ENCODE peak calls at places on chromosomes 12 and 14, in four cellular contexts. Y is HepG2, U is SK-N-SH, J is K562. P is an unnamed sample.

GRCh38 chr12:26754148-26754547 is 78.8 kb downstream of the ITPR2 start:
- DNase-seq in U (no peak), Y (no peak), J (no peak), P (no peak)

GRCh38 chr12:105775351-105775750 is 363.4 kb downstream of the NUAK1 start:
- DNase-seq in Y (no peak), U (no peak), J (no peak), P (no peak)

GRCh38 chr12:4121506-4122020 is 152.0 kb upstream of the CCND2 start:
- DNase-seq in J (no peak), U (no peak), Y (no peak), P (no peak)

GRCh38 chr12:52284562-52285171 is 6.7 kb downstream of the KRT81 start:
- DNase-seq in U (no peak), J (no peak), Y (no peak), P (peak)

GRCh38 chr12:6613776-6614512 is 6.8 kb upstream of the CHD4 start:
- DNase-seq in J (peak), U (peak), Y (peak), P (peak)

GRCh38 chr12:62832027-62832426 is 102.9 kb downstream of the PPM1H start:
- DNase-seq in U (no peak), Y (no peak), J (no peak), P (no peak)

GRCh38 chr12:75585309-75585708 is 73.9 kb upstream of the KRR1 start:
- DNase-seq in Y (no peak), J (no peak), U (no peak), P (no peak)

GRCh38 chr12:128365032-128365431 is 98.1 kb downstream of the TMEM132C start:
- DNase-seq in J (no peak), Y (no peak), U (no peak), P (no peak)

GRCh38 chr14:105526781-105527380 is 498 bp downstream of the TMEM121 start:
- DNase-seq in J (no peak), Y (no peak), U (peak), P (peak)

GRCh38 chr12:1872448-1872847 is 46.0 kb downstream of the CACNA2D4 start:
- DNase-seq in Y (no peak), J (no peak), U (no peak), P (no peak)

GRCh38 chr14:95504135-95505029 is 12.1 kb downstream of the SYNE3 start:
- DNase-seq in Y (no peak), J (no peak), U (no peak), P (no peak)

GRCh38 chr14:91396959-91397815 is 20.4 kb downstream of the CCDC88C start:
- DNase-seq in Y (no peak), J (no peak), U (no peak), P (no peak)

GRCh38 chr14:52356025-52356424 is 41.9 kb downstream of the PTGER2 start:
- DNase-seq in Y (no peak), J (no peak), U (no peak), P (no peak)

GRCh38 chr12:52044284-52044983 is 6.8 kb upstream of the NR4A1 start:
- DNase-seq in Y (no peak), J (no peak), U (no peak), P (peak)

GRCh38 chr12:47328831-47329545 is 249.2 kb upstream of the AMIGO2 start:
- DNase-seq in U (no peak), Y (no peak), J (no peak), P (no peak)

GRCh38 chr12:76670776-76671175 is 93.1 kb upstream of the ZDHHC17 start:
- DNase-seq in U (no peak), J (no peak), Y (no peak), P (no peak)

GRCh38 chr14:96184737-96185136 is 19.9 kb upstream of the BDKRB2 start:
- DNase-seq in Y (no peak), U (no peak), J (no peak), P (no peak)

GRCh38 chr12:67807808-67808207 is 159.3 kb downstream of the DYRK2 start:
- DNase-seq in U (no peak), Y (no peak), J (no peak), P (no peak)

GRCh38 chr14:43649508-43649907 is 857.6 kb downstream of the FSCB start:
- DNase-seq in J (no peak), U (no peak), Y (no peak), P (no peak)

GRCh38 chr12:46438256-46438655 is 65.7 kb upstream of the SLC38A2 start:
- DNase-seq in J (no peak), U (no peak), Y (no peak), P (no peak)

GRCh38 chr14:79971330-79971729 is 240.0 kb downstream of the DIO2 start:
- DNase-seq in Y (no peak), U (no peak), J (no peak), P (no peak)

GRCh38 chr14:99519931-99520421 is 38.8 kb downstream of the CCNK start:
- DNase-seq in Y (no peak), J (no peak), U (peak), P (peak)

GRCh38 chr12:130236421-130236820 is 74.2 kb downstream of the FZD10 start:
- DNase-seq in Y (no peak), J (no peak), U (no peak), P (no peak)

GRCh38 chr12:65608319-65608916 is 215.9 kb upstream of the HMGA2 start:
- DNase-seq in Y (no peak), J (no peak), U (no peak), P (no peak)

GRCh38 chr12:57483466-57483865 is 3.8 kb upstream of the ARHGAP9 start:
- DNase-seq in U (no peak), J (no peak), Y (no peak), P (no peak)

GRCh38 chr14:74628418-74628817 is 16.4 kb upstream of the LTBP2 start:
- DNase-seq in U (no peak), J (no peak), Y (peak), P (no peak)

GRCh38 chr12:131048611-131048990 is 94.9 kb downstream of the ADGRD1 start:
- DNase-seq in J (no peak), Y (no peak), U (no peak), P (peak)

GRCh38 chr12:88650715-88651114 is 70.4 kb upstream of the KITLG start:
- DNase-seq in Y (no peak), J (no peak), U (no peak), P (no peak)

GRCh38 chr14:71686677-71687076 is 245.6 kb upstream of the RGS6 start:
- DNase-seq in Y (no peak), J (no peak), U (no peak), P (no peak)

GRCh38 chr12:98852181-98852580 is 207.1 kb downstream of the APAF1 start:
- DNase-seq in J (no peak), U (no peak), Y (no peak), P (no peak)

GRCh38 chr14:99038401-99038800 is 233.6 kb downstream of the BCL11B start:
- DNase-seq in J (no peak), U (no peak), Y (no peak), P (no peak)

GRCh38 chr12:47887529-47887928 is 17.3 kb downstream of the VDR start:
- DNase-seq in J (no peak), U (no peak), Y (no peak), P (no peak)

GRCh38 chr12:48296586-48297396 is 53.9 kb downstream of the ZNF641 start:
- DNase-seq in Y (no peak), U (peak), J (peak), P (peak)

GRCh38 chr14:68785817-68786490 is 6.9 kb downstream of the ZFP36L1 start:
- DNase-seq in Y (no peak), U (no peak), J (no peak), P (peak)

GRCh38 chr12:7555752-7556151 is 52.2 kb upstream of the CD163 start:
- DNase-seq in J (no peak), U (no peak), Y (no peak), P (no peak)

DNA sequence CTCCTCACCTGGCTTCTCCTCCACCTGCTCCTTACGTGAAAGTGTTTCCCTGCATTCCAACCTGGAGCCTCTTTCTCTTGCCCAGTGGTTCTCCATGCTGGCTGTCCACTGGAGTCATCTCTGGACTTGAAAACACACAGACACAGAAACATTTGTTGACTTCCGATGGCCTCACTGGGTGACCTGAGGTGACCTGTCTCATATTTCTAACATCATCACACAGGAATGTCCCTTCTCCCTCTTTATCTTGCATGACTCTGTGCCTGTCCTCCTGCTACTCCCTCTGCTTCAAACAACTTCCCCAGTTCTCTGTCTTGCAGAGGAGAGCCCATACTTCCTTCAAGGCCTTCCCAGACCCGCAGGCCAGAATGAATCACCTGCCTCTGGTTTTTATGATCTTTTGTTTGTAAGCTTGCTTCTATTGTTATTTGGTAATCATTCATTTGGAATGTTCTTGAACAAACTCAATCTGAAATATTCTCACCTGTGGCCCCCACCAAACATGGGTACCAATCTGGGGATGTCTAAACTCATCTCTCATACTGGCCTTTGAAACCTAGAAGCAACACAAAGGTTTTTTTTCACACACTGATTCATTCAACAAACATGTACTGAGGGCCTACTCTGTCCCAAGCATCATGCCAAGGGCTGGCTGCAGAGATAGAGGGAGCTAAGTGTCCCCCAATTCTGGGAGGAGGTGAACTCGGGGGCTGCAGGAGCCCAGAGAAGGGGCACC is 9.7 kb upstream of the RIN3 start:
- DNase-seq in Y (peak), J (no peak), U (no peak), P (peak)
- TF ChIP-seq EP300 in Y (peak), J (no peak), U (peak), P (no peak)

GRCh38 chr14:90396342-90397339 is at the start of gene CALM1:
- DNase-seq in J (peak), U (peak), Y (peak), P (peak)
- TF ChIP-seq CTCF in J (no peak), U (no peak), Y (peak), P (no peak)

DNA sequence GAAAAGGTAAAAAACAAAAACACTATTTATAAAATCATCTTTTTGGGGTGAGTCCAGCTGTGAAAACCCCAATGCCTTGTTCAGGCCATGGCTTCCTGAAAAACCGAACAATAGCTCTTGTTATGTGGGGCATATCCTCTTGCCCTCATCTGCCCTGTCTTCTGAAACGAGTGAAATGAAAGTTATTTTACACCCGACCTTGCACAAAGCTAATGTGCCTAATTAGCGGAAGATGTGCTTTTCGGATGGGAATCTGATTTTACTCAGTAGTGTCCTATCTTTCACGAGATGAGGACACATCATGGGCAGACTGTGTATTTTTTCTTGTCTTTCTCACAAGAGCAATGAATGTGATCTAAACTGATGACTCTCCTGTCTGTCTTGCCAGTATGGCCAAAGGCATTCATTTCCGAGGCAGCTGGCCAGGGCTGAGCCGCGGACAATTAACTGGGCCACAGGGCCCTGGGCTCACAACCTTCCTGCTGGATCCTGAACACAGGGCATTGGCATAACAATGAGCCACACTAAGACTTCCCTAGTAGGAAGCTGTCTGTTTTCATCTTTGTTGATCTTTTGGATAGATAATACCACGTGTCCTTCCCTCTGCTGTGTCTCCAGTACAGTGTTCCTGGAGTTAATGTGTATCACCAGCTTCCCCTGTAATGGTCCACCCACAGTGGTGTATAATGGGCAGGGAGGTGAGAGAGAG is 86.0 kb upstream of the HIF1A start:
- DNase-seq in J (no peak), Y (peak), U (peak), P (no peak)
- TF ChIP-seq POLR2AphosphoS5 in J (no peak), Y (no peak), U (no peak), P (no peak)

DNA sequence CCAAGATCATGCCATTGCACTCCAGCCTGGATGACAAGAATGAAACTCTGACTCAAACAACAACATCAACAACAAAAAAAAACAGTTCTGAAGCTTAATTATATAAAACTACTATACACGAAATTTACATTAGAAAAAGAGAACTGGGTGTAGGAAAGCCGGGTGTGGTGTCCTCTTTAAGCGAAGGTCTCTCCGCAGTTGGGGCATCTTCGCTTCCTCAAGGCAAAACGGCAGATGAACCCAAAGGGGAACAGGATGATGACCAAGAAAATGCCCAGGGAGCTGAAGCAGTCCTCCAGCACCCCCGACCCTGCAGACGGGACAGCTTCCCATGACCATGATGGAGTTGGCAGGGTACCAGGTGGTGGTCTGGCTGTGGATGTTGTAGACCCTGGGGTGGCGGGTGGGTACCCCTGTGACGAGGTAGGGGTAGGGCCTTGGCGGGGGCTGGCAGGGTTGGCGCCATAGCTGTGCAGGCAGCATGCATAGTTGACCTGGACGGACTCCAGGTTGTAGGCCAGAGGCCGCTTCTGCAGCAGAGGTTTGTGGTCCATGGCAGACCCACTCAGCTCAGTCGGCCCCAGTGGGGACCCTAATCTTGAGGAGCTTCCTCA is 18.2 kb upstream of the BCAT1 start:
- DNase-seq in Y (no peak), U (no peak), J (no peak), P (no peak)
- TF ChIP-seq EP300 in Y (no peak), U (no peak), J (no peak), P (no peak)

GRCh38 chr14:103540816-103541493 is 12.0 kb downstream of the TRMT61A start:
- DNase-seq in U (peak), J (no peak), Y (no peak), P (no peak)

GRCh38 chr14:103541494-103541943 is 12.5 kb downstream of the TRMT61A start:
- DNase-seq in Y (no peak), U (no peak), J (no peak), P (no peak)

GRCh38 chr14:103537175-103537990 is 8.4 kb downstream of the TRMT61A start:
- DNase-seq in U (no peak), J (no peak), Y (no peak), P (no peak)

GRCh38 chr14:103538291-103539055 is 9.5 kb downstream of the TRMT61A start:
- DNase-seq in Y (no peak), U (peak), J (no peak), P (no peak)

GRCh38 chr14:103539056-103539825 is 10.2 kb downstream of the TRMT61A start:
- DNase-seq in U (no peak), Y (no peak), J (peak), P (no peak)
- TF ChIP-seq CTCF in U (no peak), Y (peak), J (no peak), P (no peak)